ENCODE peak calls at places on chromosomes 4 and X, in four cellular contexts. One of them, this sample, is unnamed.

GRCh38 chr4:84341559-84341958 is 157.5 kb downstream of the NKX6-1 start:
- DNase-seq in T1000: no peak
- DNase-seq in kidney tubule cell: no peak
- DNase-seq in cardiac fibroblast: no peak
- DNase-seq in this sample: no peak

GRCh38 chr4:40984051-40984450 is 230.3 kb downstream of the APBB2 start:
- DNase-seq in T1000: no peak
- DNase-seq in kidney tubule cell: peak
- DNase-seq in cardiac fibroblast: no peak
- DNase-seq in this sample: no peak

GRCh38 chrX:7139202-7140081 is 8.1 kb upstream of the STS start:
- DNase-seq in T1000: no peak
- DNase-seq in kidney tubule cell: peak
- DNase-seq in cardiac fibroblast: peak
- DNase-seq in this sample: no peak

GRCh38 chr4:42750091-42750490 is 93.2 kb upstream of the ATP8A1 start:
- DNase-seq in T1000: no peak
- DNase-seq in kidney tubule cell: no peak
- DNase-seq in cardiac fibroblast: no peak
- DNase-seq in this sample: no peak

GRCh38 chr4:24477919-24478318 is 106.4 kb downstream of the DHX15 start:
- DNase-seq in T1000: peak
- DNase-seq in kidney tubule cell: peak
- DNase-seq in cardiac fibroblast: peak
- DNase-seq in this sample: peak

GRCh38 chrX:40146471-40147398 is 49.0 kb upstream of the BCOR start:
- DNase-seq in T1000: no peak
- DNase-seq in kidney tubule cell: peak
- DNase-seq in cardiac fibroblast: peak
- DNase-seq in this sample: no peak

GRCh38 chr4:24328711-24329110 is 255.6 kb downstream of the DHX15 start:
- DNase-seq in T1000: no peak
- DNase-seq in kidney tubule cell: no peak
- DNase-seq in cardiac fibroblast: no peak
- DNase-seq in this sample: no peak

GRCh38 chrX:25028726-25029125 is 13.0 kb upstream of the ARX start:
- DNase-seq in T1000: no peak
- DNase-seq in kidney tubule cell: peak
- DNase-seq in cardiac fibroblast: peak
- DNase-seq in this sample: no peak

GRCh38 chr4:78954048-78954666 is 14.9 kb upstream of the PAQR3 start:
- DNase-seq in T1000: no peak
- DNase-seq in kidney tubule cell: peak
- DNase-seq in cardiac fibroblast: peak
- DNase-seq in this sample: peak

GRCh38 chr4:89617256-89617655 is 219.7 kb downstream of the SNCA start:
- DNase-seq in T1000: no peak
- DNase-seq in kidney tubule cell: peak
- DNase-seq in cardiac fibroblast: no peak
- DNase-seq in this sample: peak

GRCh38 chr4:95546236-95546635 is 2.5 kb downstream of the UNC5C start:
- DNase-seq in T1000: no peak
- DNase-seq in kidney tubule cell: no peak
- DNase-seq in cardiac fibroblast: peak
- DNase-seq in this sample: no peak

GRCh38 chrX:21907250-21907649 is 33.3 kb upstream of the SMS start:
- DNase-seq in T1000: no peak
- DNase-seq in kidney tubule cell: no peak
- DNase-seq in cardiac fibroblast: no peak
- DNase-seq in this sample: no peak

GRCh38 chr4:172007889-172008288 is 194.7 kb downstream of the GALNTL6 start:
- DNase-seq in T1000: no peak
- DNase-seq in kidney tubule cell: no peak
- DNase-seq in cardiac fibroblast: no peak
- DNase-seq in this sample: peak

GRCh38 chrX:132041016-132041415 is 17.9 kb downstream of the STK26 start:
- DNase-seq in T1000: no peak
- DNase-seq in kidney tubule cell: peak
- DNase-seq in cardiac fibroblast: peak
- DNase-seq in this sample: no peak

GRCh38 chr4:16056681-16057400 is 27.0 kb downstream of the PROM1 start:
- DNase-seq in T1000: no peak
- DNase-seq in kidney tubule cell: no peak
- DNase-seq in cardiac fibroblast: no peak
- DNase-seq in this sample: no peak

GRCh38 chrX:141133272-141133671 is 43.7 kb downstream of the LDOC1 start:
- DNase-seq in T1000: no peak
- DNase-seq in kidney tubule cell: peak
- DNase-seq in cardiac fibroblast: no peak
- DNase-seq in this sample: no peak

GRCh38 chr4:47839259-47839658 is 1.4 kb upstream of the CORIN start:
- DNase-seq in T1000: no peak
- DNase-seq in kidney tubule cell: peak
- DNase-seq in cardiac fibroblast: peak
- DNase-seq in this sample: no peak

GRCh38 chr4:10403633-10404445 is 53.4 kb downstream of the ZNF518B start:
- DNase-seq in T1000: no peak
- DNase-seq in kidney tubule cell: peak
- DNase-seq in cardiac fibroblast: peak
- DNase-seq in this sample: peak

GRCh38 chrX:40096395-40097091 is 1.2 kb downstream of the BCOR start:
- DNase-seq in T1000: no peak
- DNase-seq in kidney tubule cell: peak
- DNase-seq in cardiac fibroblast: peak
- DNase-seq in this sample: no peak

GRCh38 chr4:122898370-122899150 is 23.8 kb downstream of the NUDT6 start:
- DNase-seq in T1000: no peak
- DNase-seq in kidney tubule cell: peak
- DNase-seq in cardiac fibroblast: peak
- DNase-seq in this sample: no peak

GRCh38 chrX:130539721-130540321 is 138.0 kb downstream of the RBMX2 start:
- DNase-seq in T1000: peak
- DNase-seq in kidney tubule cell: peak
- DNase-seq in cardiac fibroblast: peak
- DNase-seq in this sample: peak

GRCh38 chr4:69957209-69957608 is 8.3 kb downstream of the CSN2 start:
- DNase-seq in T1000: no peak
- DNase-seq in kidney tubule cell: no peak
- DNase-seq in cardiac fibroblast: no peak
- DNase-seq in this sample: no peak

GRCh38 chr4:59987289-59987688 is 1212.8 kb upstream of the ADGRL3 start:
- DNase-seq in T1000: no peak
- DNase-seq in kidney tubule cell: no peak
- DNase-seq in cardiac fibroblast: no peak
- DNase-seq in this sample: no peak

GRCh38 chr4:66373268-66373667 is 703.0 kb upstream of the EPHA5 start:
- DNase-seq in T1000: no peak
- DNase-seq in kidney tubule cell: no peak
- DNase-seq in cardiac fibroblast: no peak
- DNase-seq in this sample: no peak

GRCh38 chr4:186840771-186841301 is 117.2 kb upstream of the FAT1 start:
- DNase-seq in T1000: no peak
- DNase-seq in kidney tubule cell: no peak
- DNase-seq in cardiac fibroblast: peak
- DNase-seq in this sample: no peak

GRCh38 chrX:39574178-39574577 is 523.6 kb downstream of the BCOR start:
- DNase-seq in T1000: no peak
- DNase-seq in kidney tubule cell: no peak
- DNase-seq in cardiac fibroblast: no peak
- DNase-seq in this sample: peak

GRCh38 chrX:41889317-41890025 is 33.9 kb downstream of the CASK start:
- DNase-seq in T1000: no peak
- DNase-seq in kidney tubule cell: peak
- DNase-seq in cardiac fibroblast: peak
- DNase-seq in this sample: no peak

GRCh38 chr4:37983951-37984350 is 23.8 kb downstream of the PTTG2 start:
- DNase-seq in T1000: no peak
- DNase-seq in kidney tubule cell: no peak
- DNase-seq in cardiac fibroblast: no peak
- DNase-seq in this sample: no peak

GRCh38 chr4:74823194-74823593 is 28.9 kb upstream of the BTC start:
- DNase-seq in T1000: no peak
- DNase-seq in kidney tubule cell: no peak
- DNase-seq in cardiac fibroblast: no peak
- DNase-seq in this sample: no peak

GRCh38 chr4:145663194-145663593 is 16.8 kb upstream of the C4orf51 start:
- DNase-seq in T1000: no peak
- DNase-seq in kidney tubule cell: peak
- DNase-seq in cardiac fibroblast: peak
- DNase-seq in this sample: no peak

GRCh38 chr4:140222175-140222574 is 68.2 kb upstream of the MAML3 start:
- DNase-seq in T1000: no peak
- DNase-seq in kidney tubule cell: peak
- DNase-seq in cardiac fibroblast: peak
- DNase-seq in this sample: no peak

GRCh38 chrX:126170715-126171114 is 4.6 kb upstream of the DCAF12L2 start:
- DNase-seq in T1000: no peak
- DNase-seq in kidney tubule cell: no peak
- DNase-seq in cardiac fibroblast: no peak
- DNase-seq in this sample: no peak

GRCh38 chr4:188178276-188178675 is 39.0 kb downstream of the TRIML1 start:
- DNase-seq in T1000: no peak
- DNase-seq in kidney tubule cell: peak
- DNase-seq in cardiac fibroblast: peak
- DNase-seq in this sample: no peak

GRCh38 chr4:184432127-184432922 is 42.0 kb downstream of the IRF2 start:
- DNase-seq in T1000: no peak
- DNase-seq in kidney tubule cell: no peak
- DNase-seq in cardiac fibroblast: no peak
- DNase-seq in this sample: no peak

GRCh38 chr4:112411781-112412281 is 104.1 kb downstream of the NEUROG2 start:
- DNase-seq in T1000: no peak
- DNase-seq in kidney tubule cell: no peak
- DNase-seq in cardiac fibroblast: no peak
- DNase-seq in this sample: no peak

GRCh38 chr4:182752158-182752910 is 164.9 kb downstream of the DCTD start:
- DNase-seq in T1000: no peak
- DNase-seq in kidney tubule cell: peak
- DNase-seq in cardiac fibroblast: peak
- DNase-seq in this sample: no peak

GRCh38 chrX:125405339-125405738 is 85.7 kb downstream of the TEX13C start:
- DNase-seq in T1000: no peak
- DNase-seq in kidney tubule cell: peak
- DNase-seq in cardiac fibroblast: no peak
- DNase-seq in this sample: no peak

GRCh38 chr4:13887010-13887409 is 259.5 kb upstream of the BOD1L1 start:
- DNase-seq in T1000: no peak
- DNase-seq in kidney tubule cell: no peak
- DNase-seq in cardiac fibroblast: no peak
- DNase-seq in this sample: no peak